ENCODE peak calls at places on chromosomes 7 and 10, in five cellular contexts. C, Z, F, X and D are unnamed samples. For H3K9me2, the result is how much of the 10 kb centered on the place peaks cover.

GRCh38 chr7:85065306-85065705 is 121.5 kb downstream of the SEMA3D start:
- DNase-seq in F (no peak), Z (peak), C (no peak), X (no peak), D (no peak)

GRCh38 chr7:12422449-12423320 is 19.0 kb upstream of the VWDE start:
- DNase-seq in F (no peak), Z (peak), X (peak), C (no peak), D (no peak)

GRCh38 chr7:145916776-145917175 is 199.8 kb upstream of the CNTNAP2 start:
- DNase-seq in C (no peak), Z (no peak), X (no peak), F (no peak), D (no peak)

GRCh38 chr10:88461426-88461825 is 121.7 kb downstream of the RNLS start:
- DNase-seq in F (no peak), C (no peak), Z (no peak), X (no peak), D (no peak)

GRCh38 chr10:60801538-60801937 is 23.3 kb downstream of the CDK1 start:
- DNase-seq in F (no peak), Z (no peak), C (no peak), X (no peak), D (no peak)

GRCh38 chr7:24703296-24703695 is 54.0 kb downstream of the GSDME start:
- DNase-seq in C (no peak), X (no peak), F (no peak), Z (peak), D (no peak)

GRCh38 chr10:133245439-133246235 is 8.0 kb downstream of the VENTX start:
- DNase-seq in X (no peak), C (peak), Z (peak), F (no peak), D (no peak)

GRCh38 chr10:104809288-104810090 is 168.4 kb downstream of the SORCS3 start:
- DNase-seq in F (peak), C (peak), Z (peak), X (no peak), D (no peak)

GRCh38 chr7:157522954-157523353 is 186.2 kb downstream of the DNAJB6 start:
- DNase-seq in F (no peak), Z (no peak), C (no peak), X (no peak), D (no peak)

GRCh38 chr7:149284343-149284742 is 22.3 kb downstream of the ZNF783 start:
- DNase-seq in Z (no peak), C (no peak), F (no peak), X (no peak), D (peak)

GRCh38 chr7:151249732-151250072 is 1.2 kb upstream of the SMARCD3 start:
- DNase-seq in F (peak), Z (peak), C (peak), X (no peak), D (no peak)

GRCh38 chr10:101139421-101139911 is 8.4 kb downstream of the TLX1 start:
- DNase-seq in C (no peak), X (no peak), Z (peak), F (no peak), D (no peak)

GRCh38 chr10:101140084-101140949 is 9.2 kb downstream of the TLX1 start:
- DNase-seq in X (no peak), Z (no peak), F (no peak), C (no peak), D (no peak)

GRCh38 chr10:101141622-101142532 is 10.8 kb downstream of the TLX1 start:
- DNase-seq in F (peak), Z (peak), X (peak), C (peak), D (peak)

GRCh38 chr10:101142533-101143353 is 11.6 kb downstream of the TLX1 start:
- DNase-seq in F (no peak), Z (no peak), X (no peak), C (no peak), D (no peak)

GRCh38 chr10:101140950-101141621 is 10.0 kb downstream of the TLX1 start:
- DNase-seq in F (no peak), X (no peak), C (no peak), Z (no peak), D (no peak)
- H3K9me2 ChIP-seq in F (under half), X (under half), C (under half), Z (under half), D (under half)

GRCh38 chr7:131896189-131896855 is 339.9 kb upstream of the PODXL start:
- DNase-seq in Z (no peak), F (no peak), X (no peak), C (no peak), D (no peak)

GRCh38 chr7:131895541-131896173 is 339.2 kb upstream of the PODXL start:
- DNase-seq in F (peak), Z (peak), C (peak), X (no peak), D (no peak)

GRCh38 chr7:131899271-131900030 is 343.0 kb upstream of the PODXL start:
- DNase-seq in Z (peak), F (no peak), C (no peak), X (no peak), D (no peak)

GRCh38 chr7:131900785-131901287 is 344.4 kb upstream of the PODXL start:
- DNase-seq in C (no peak), X (no peak), Z (no peak), F (no peak), D (no peak)

DNA sequence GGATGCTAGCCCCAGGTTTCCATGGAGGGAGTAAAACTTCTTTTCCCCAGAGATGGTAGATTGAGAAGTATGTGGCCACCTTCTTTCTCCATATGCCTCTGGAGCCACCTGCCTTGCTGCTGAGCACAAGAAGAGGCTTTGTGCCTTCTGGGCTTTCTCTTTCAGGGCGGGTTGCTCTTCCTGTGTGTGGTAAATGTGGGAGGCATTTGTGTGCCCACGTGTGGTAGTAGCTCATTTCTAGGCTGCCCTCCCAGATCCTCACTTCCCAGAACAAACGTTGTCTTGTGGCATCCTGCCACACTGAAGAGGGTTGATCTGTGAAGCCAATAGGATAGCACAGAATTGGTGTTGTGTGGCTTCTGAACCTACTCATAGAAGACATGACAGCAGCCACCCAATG is 342.0 kb upstream of the PODXL start:
- DNase-seq in F (no peak), C (no peak), X (no peak), Z (peak), D (no peak)
- H3K9me2 ChIP-seq in F (under half), C (under half), X (under half), Z (under half), D (under half)

DNA sequence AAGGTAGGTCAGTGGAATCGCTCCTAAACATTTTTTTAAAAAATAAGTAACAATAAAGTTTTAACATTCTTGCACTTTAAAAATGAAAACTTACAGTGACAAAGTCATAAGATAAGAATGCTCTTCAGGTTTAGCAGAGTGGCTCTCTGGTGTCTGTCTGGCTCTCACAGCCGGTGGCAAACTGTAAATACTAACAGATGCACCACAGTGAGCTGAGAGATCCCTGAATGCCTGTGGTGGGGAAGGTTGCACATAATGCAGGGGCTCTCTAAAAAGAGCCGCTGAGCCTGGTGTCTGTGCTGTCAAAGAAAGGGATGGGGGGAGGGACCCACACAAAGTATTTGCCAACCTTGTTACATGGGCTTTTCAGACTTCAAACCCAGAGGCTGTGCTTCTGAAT is 498.3 kb downstream of the CCSER2 start:
- DNase-seq in X (no peak), C (no peak), Z (peak), F (no peak), D (no peak)
- H3K9me2 ChIP-seq in X (under half), C (under half), Z (under half), F (under half), D (under half)

DNA sequence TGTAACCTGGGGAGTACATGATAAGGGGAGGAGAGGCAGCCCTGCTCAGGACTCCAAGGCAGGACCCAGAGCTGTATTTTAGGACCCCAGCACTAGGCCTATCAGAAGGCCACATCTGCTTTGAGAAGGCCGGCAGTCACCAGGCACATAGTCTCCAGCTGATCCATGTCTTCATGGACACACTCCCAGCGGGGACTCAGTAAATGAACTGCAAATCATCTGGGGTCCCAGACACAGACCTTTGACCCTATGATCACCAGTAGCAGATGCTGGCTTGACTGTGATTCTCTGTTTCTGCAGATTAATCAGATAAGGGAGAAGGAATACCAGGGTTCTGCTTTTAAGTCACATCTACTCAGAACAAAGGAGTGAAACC is 341.4 kb upstream of the PODXL start:
- DNase-seq in F (no peak), X (no peak), C (no peak), Z (no peak), D (no peak)
- H3K9me2 ChIP-seq in F (under half), X (under half), C (under half), Z (under half), D (under half)

DNA sequence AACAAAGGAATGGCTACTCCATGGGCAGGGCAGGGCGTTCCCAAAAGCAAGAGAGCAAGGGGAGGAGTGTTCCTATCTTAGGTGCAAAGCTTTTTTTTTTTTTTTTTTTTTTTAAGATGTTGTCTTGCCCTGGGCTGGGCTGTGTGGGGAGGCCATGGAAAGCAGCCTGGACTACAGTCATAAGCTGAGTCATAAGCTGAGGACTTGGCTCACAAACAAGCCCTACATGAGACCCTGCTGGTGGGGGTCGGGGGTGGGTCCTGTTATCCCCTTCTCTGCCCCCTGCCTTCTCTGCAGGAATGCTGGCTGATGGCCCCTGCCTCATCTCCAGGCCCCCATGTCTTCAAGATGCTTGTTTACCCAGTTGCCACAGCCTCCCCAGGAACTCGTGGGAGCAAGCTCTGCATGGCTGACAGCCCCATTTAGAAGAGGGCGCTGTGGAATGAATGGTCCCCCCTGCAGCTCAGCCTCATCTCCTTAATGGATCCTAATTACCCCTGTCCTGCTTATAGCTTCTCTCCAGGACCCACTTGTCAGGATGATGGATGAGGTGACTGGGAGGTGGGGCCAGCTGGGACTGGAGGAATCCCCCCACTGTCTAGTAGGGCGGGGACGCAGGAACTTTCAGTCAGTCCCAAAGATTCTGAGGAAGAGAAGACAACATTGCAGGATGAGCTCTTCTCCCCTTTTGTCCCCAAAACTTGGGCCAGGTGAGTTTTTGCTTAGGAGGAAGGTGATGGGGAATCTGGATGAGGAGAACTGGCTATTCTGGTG is 340.8 kb upstream of the PODXL start:
- DNase-seq in Z (peak), C (no peak), F (peak), X (no peak), D (no peak)
- H3K9me2 ChIP-seq in Z (under half), C (under half), F (under half), X (under half), D (under half)

DNA sequence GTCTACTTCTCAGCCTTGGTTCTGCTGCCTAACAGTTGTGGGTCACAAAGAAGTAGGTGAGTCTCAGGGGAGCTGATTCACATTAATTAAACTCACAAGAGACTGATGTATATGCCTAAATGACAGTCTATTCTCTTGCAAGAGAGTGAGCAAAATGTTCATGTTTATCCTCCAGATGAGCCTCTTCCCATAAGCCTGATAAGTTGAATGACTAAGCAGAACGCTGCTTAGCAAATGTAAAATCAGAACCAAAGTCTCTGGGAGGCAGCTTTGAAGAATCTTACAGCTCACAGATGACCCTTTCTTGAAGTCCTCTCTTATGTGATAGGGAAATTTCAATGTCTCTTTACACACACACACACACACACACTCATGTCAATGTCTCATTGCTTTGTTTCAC is 1092.3 kb downstream of the TYW1 start:
- DNase-seq in F (no peak), C (no peak), Z (no peak), X (no peak), D (no peak)
- H3K9me2 ChIP-seq in F (under half), C (under half), Z (under half), X (under half), D (under half)